ENCODE peak calls at places on chromosomes 2 and 18, in four cellular contexts. W, B, T and M are unnamed samples.

GRCh38 chr2:235168174-235168979 is 216.6 kb downstream of the SH3BP4 start:
- DNase-seq in W (no peak), B (no peak), T (no peak), M (no peak)

GRCh38 chr18:5073026-5073944 is 123.8 kb downstream of the AKAIN1 start:
- DNase-seq in W (no peak), B (peak), T (peak), M (peak)

GRCh38 chr2:99512081-99512480 is 22.3 kb upstream of the REV1 start:
- DNase-seq in W (no peak), B (no peak), T (no peak), M (no peak)

GRCh38 chr2:175309799-175310198 is 128.3 kb upstream of the ATP5MC3 start:
- DNase-seq in W (peak), B (peak), T (peak), M (peak)

GRCh38 chr2:183164111-183165015 is 40.1 kb downstream of the NUP35 start:
- DNase-seq in W (no peak), B (no peak), T (no peak), M (no peak)

GRCh38 chr18:42100917-42101316 is 145.9 kb downstream of the PIK3C3 start:
- DNase-seq in W (no peak), B (no peak), T (no peak), M (no peak)

GRCh38 chr2:75596784-75597183 is 36.0 kb upstream of the EVA1A start:
- DNase-seq in W (no peak), B (no peak), T (no peak), M (no peak)

GRCh38 chr18:6327895-6328623 is 86.7 kb downstream of the L3MBTL4 start:
- DNase-seq in W (no peak), B (peak), T (no peak), M (no peak)

GRCh38 chr18:6211174-6211504 is 203.6 kb downstream of the L3MBTL4 start:
- DNase-seq in W (no peak), B (no peak), T (no peak), M (no peak)

GRCh38 chr2:42928692-42929576 is 136.6 kb upstream of the HAAO start:
- DNase-seq in W (peak), B (peak), T (peak), M (peak)

GRCh38 chr18:63534615-63535014 is 7.6 kb upstream of the SERPINB12 start:
- DNase-seq in W (no peak), B (no peak), T (no peak), M (no peak)

GRCh38 chr2:233002829-233003657 is 10.0 kb downstream of the NGEF start:
- DNase-seq in W (no peak), B (no peak), T (no peak), M (no peak)

GRCh38 chr2:231530099-231531085 is at the start of gene NMUR1:
- DNase-seq in W (peak), B (no peak), T (peak), M (peak)

GRCh38 chr2:107811376-107811775 is 15.3 kb upstream of the RGPD4 start:
- DNase-seq in W (no peak), B (no peak), T (no peak), M (no peak)

GRCh38 chr2:62806231-62806630 is 100.7 kb downstream of the EHBP1 start:
- DNase-seq in W (no peak), B (no peak), T (no peak), M (no peak)

GRCh38 chr2:47246646-47247045 is 91.5 kb upstream of the STPG4 start:
- DNase-seq in W (no peak), B (no peak), T (no peak), M (no peak)

DNA sequence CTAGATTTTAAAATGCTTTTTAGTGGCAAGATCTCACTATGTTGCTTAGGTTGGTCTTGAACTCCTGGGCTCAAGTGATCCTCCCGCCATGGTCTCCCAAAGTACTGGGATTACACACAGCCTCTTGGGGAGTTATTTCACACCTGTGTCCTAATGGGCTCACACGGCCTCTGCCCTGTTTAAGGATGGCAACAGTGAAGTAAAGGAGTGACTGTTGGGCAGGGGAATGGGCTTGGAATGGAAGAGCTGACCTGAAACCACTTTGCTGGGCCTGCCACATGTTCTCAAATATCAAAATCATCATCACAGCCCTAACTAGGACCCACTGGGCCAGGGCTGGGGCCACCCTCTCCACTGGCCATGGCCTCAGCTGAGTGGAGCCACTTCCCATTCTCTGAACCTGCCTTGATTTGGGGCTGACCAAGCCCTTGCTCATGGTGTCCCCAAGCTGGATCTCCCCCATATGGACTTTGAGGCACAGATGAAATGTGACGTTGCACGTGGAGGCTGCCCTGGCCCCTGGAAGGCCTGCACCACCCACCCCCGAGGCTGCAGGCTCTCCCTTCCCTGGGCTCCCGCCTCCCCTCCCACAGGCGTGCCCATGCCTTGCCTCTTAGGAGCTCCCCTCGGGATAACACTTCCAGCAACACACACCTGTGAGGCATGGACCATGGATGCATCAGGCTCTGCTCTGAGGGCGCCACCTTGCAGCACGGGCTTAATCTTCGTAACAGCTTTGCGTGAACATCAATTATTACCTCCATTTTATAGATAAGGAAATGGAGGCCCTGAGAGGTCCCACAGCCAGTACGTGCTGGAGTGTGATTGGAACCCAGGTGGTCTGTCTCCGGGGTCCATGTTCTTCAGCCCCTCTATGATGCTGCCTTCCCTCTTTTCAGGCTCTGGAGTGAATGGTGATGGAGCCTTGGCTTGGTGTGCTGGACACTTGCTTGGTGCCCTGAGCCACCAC is 71.8 kb upstream of the SMAD7 start:
- DNase-seq in W (no peak), B (no peak), T (no peak), M (no peak)
- TF ChIP-seq ELF4 in W (no peak), B (no peak), T (no peak), M (no peak)

DNA sequence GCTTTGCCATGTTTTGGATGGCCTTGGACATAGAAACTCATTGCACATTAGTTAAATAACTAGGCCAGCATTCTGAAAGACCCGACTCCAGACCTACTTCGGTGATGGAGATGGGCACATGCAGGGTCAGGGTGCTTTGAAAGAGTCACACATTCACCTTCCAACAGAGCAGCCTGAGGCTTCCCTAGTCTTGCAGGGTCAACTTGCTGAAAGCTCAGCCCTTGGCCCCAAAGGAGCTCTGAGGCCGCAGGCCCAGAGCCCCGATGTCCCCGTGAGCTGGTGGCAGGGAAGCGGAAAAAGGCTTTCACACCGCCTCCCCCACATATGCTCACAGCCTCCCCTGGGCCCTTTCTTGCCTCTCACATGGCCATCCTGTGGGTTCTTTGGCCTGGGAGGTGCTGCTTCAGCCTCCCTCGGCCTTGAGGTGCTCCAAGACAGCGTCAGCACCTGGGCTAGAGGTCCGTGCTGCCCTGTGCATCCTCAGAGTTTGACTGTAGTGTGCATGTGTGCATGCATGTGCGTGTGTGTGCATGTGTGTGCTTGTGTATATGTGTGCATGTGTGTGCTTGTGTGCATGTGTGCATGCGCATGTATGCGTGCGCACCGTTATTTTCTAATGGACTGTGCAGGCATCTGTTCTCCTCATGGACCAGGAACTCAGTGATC is 21.6 kb downstream of the LDLRAD4 start:
- DNase-seq in W (no peak), B (no peak), T (no peak), M (no peak)
- TF ChIP-seq SP1 in W (no peak), B (no peak), T (no peak), M (no peak)

DNA sequence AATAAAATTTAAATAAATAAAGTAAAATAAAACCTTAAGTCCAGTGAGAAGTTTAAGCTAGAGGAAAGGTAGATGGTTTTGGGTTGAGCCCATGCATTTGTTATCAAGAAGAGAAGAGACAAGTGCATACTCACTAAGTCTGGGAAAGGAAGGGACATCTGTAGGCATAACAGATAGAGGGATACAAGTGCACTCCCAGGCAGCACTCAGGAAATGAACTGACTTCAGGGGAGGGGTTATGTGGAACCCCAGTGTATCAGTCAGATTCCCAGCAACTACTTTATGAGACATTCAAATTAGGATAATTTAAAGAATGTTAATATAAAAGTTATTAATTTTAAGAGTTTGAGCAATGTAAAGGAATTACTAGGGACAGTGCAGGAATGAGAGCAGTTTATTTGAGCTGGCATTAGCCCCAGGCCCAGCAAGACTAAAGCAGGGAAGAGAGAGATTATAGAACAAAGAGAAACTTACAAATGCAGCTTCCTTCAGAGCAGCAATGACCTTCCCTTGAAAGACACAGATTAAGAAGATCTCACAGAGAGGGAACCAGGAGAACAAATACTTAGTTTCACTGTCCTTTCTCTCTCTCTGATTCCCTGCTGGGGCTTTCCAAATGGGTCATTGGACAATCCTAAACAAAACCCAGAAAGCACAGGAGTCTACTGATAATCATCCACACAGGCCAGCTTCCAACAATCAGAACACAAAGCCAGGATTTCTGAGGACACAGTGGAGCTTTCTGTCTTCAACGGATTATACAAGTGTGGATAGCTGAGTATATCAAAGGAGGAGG is 109.7 kb downstream of the ERBB4 start:
- DNase-seq in W (no peak), B (no peak), T (no peak), M (no peak)
- TF ChIP-seq ELF4 in W (no peak), B (no peak), T (no peak), M (no peak)

GRCh38 chr2:45458909-45459563 is 152.0 kb downstream of the SRBD1 start:
- DNase-seq in W (no peak), B (peak), T (no peak), M (no peak)
- TF ChIP-seq SP1 in W (no peak), B (no peak), T (no peak), M (no peak)

DNA sequence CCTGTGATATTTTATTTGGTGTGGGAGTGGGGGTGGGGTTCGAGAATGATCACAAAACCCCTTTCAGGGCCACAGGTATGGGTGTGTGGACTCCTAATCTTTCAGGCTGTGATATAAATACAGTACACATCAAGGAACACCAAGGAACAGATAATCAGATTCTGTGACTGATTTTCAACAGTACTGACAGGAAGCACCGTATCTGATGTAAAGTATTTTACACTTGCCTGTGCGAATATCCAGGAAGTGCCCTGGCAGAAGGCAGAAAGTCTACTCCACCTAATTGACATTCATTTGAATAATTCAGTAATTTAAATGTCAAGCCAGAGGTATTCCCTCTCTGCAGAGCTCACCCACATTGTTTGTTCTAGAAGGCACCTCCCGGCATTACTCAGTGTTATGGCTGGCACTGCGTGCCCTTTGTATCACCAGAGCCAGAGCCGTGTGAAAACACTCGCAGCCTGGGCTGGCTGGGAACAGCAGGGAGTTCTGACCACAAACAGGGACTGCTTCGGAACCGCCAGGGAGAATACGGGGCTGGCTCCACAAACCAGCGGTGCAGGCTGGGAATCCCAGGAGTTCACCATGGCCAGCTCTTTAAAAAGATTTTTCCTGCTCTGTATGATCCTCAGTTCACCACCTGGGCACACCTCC is 91.8 kb downstream of the ACVR1 start:
- DNase-seq in W (peak), B (no peak), T (peak), M (no peak)
- TF ChIP-seq ELF4 in W (no peak), B (no peak), T (no peak), M (no peak)

GRCh38 chr2:50469784-50470183 is 562.1 kb downstream of the NRXN1 start:
- DNase-seq in W (no peak), B (no peak), T (no peak), M (no peak)
- TF ChIP-seq SP1 in W (no peak), B (no peak), T (no peak), M (no peak)

DNA sequence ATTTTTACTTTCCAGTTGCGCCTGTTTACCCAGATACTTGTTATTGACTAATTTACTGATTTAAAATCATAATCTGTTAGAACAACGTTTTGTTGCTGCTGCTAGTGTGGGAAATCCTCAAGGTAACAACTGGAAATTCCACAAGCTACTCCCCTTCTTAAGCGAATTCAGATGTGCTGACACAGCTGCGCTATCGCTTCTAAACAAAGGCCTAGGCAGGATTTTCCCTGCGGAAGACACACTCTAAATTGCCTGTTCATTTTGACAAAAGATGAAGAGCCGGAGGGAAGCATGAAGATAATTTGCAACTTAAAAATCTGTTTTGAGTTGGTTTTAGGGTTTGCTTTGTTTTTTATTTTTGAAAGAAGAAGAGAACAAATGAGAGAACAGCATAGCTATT is 283.8 kb downstream of the ALPK2 start:
- DNase-seq in W (no peak), B (no peak), T (no peak), M (no peak)
- TF ChIP-seq ELF4 in W (no peak), B (no peak), T (no peak), M (no peak)